ENCODE peak calls at places on chromosomes 7 and 10, in nine cellular contexts. Y, C, M, D, X, Z, J, P and S are unnamed samples.
A peak's percentile ranks its signal among the peaks of the same experiment; 100 is the strongest.

GRCh38 chr10:124913167-124913566 is 28.8 kb upstream of the ZRANB1 start:
- DNase-seq in Y (no peak), C (no peak), M (peak; percentile 1), D (no peak), X (no peak), Z (no peak), J (no peak), P (no peak), S (no peak)

GRCh38 chr7:1225462-1226154 is 7.1 kb upstream of the UNCX start:
- DNase-seq in Y (peak; percentile 32), C (peak; percentile 44), M (no peak), D (peak; percentile 95), X (peak; percentile 67), Z (peak; percentile 49), J (peak; percentile 26), P (peak; percentile 88), S (peak; percentile 60)

GRCh38 chr7:73827568-73828106 is 3.2 kb upstream of the CLDN4 start:
- DNase-seq in Y (no peak), C (no peak), M (no peak), D (peak; percentile 88), X (peak; percentile 86), Z (peak; percentile 88), J (no peak), P (no peak), S (no peak)

GRCh38 chr7:111765936-111766643 is 203.8 kb upstream of the IMMP2L start:
- DNase-seq in Y (peak; percentile 48), C (no peak), M (no peak), D (no peak), X (no peak), Z (no peak), J (no peak), P (no peak), S (no peak)

GRCh38 chr10:16891375-16892313 is 74.4 kb upstream of the RSU1 start:
- DNase-seq in Y (peak; percentile 84), C (no peak), M (no peak), D (peak; percentile 25), X (peak; percentile 86), Z (peak; percentile 52), J (peak; percentile 11), P (no peak), S (peak; percentile 70)

GRCh38 chr10:72637398-72637857 is 11.5 kb upstream of the MICU1 start:
- DNase-seq in Y (peak; percentile 71), C (peak; percentile 40), M (no peak), D (no peak), X (no peak), Z (no peak), J (no peak), P (peak; percentile 41), S (peak; percentile 58)

GRCh38 chr7:151925446-151926335 is 30.6 kb upstream of the GALNTL5 start:
- DNase-seq in Y (peak; percentile 32), C (no peak), M (no peak), D (peak; percentile 38), X (no peak), Z (no peak), J (no peak), P (peak; percentile 16), S (peak; percentile 33)

GRCh38 chr7:45147858-45148652 is 9.5 kb upstream of the RAMP3 start:
- DNase-seq in Y (no peak), C (no peak), M (no peak), D (no peak), X (peak; percentile 14), Z (no peak), J (no peak), P (no peak), S (no peak)

GRCh38 chr10:95300140-95300539 is 9.3 kb upstream of the PDLIM1 start:
- DNase-seq in Y (no peak), C (no peak), M (no peak), D (no peak), X (no peak), Z (no peak), J (no peak), P (no peak), S (no peak)

GRCh38 chr7:24827027-24827426 is 69.8 kb upstream of the GSDME start:
- DNase-seq in Y (no peak), C (no peak), M (no peak), D (no peak), X (no peak), Z (no peak), J (no peak), P (no peak), S (peak; percentile 47)

GRCh38 chr10:71010730-71011129 is 122.4 kb upstream of the PCBD1 start:
- DNase-seq in Y (no peak), C (no peak), M (no peak), D (no peak), X (no peak), Z (no peak), J (no peak), P (no peak), S (no peak)

GRCh38 chr7:77570330-77571011 is 33.4 kb downstream of the PTPN12 start:
- DNase-seq in Y (peak; percentile 89), C (peak; percentile 4), M (no peak), D (no peak), X (no peak), Z (no peak), J (no peak), P (no peak), S (no peak)

GRCh38 chr7:75729851-75730274 is 8.9 kb downstream of the HIP1 start:
- DNase-seq in Y (no peak), C (no peak), M (no peak), D (no peak), X (peak; percentile 37), Z (no peak), J (no peak), P (no peak), S (no peak)

GRCh38 chr7:31100445-31100844 is 48.3 kb downstream of the ADCYAP1R1 start:
- DNase-seq in Y (peak; percentile 7), C (no peak), M (no peak), D (peak; percentile 3), X (no peak), Z (no peak), J (no peak), P (no peak), S (no peak)

GRCh38 chr10:33136271-33136670 is 178.2 kb upstream of the ITGB1 start:
- DNase-seq in Y (no peak), C (no peak), M (no peak), D (no peak), X (no peak), Z (no peak), J (no peak), P (no peak), S (peak; percentile 45)

GRCh38 chr7:5417106-5418071 is 6.2 kb downstream of the TNRC18 start:
- DNase-seq in Y (no peak), C (no peak), M (no peak), D (no peak), X (peak; percentile 41), Z (peak; percentile 79), J (no peak), P (peak; percentile 6), S (no peak)

GRCh38 chr10:3714526-3714925 is 70.5 kb downstream of the KLF6 start:
- DNase-seq in Y (no peak), C (no peak), M (no peak), D (no peak), X (no peak), Z (no peak), J (no peak), P (no peak), S (no peak)

GRCh38 chr10:51047857-51048256 is 26.4 kb upstream of the PRKG1 start:
- DNase-seq in Y (peak; percentile 32), C (no peak), M (no peak), D (no peak), X (no peak), Z (no peak), J (no peak), P (no peak), S (no peak)
- TF ChIP-seq CTCF in Y (peak; percentile 24), C (no peak), M (no peak), D (peak; percentile 33), X (no peak), Z (peak; percentile 16), J (no peak), P (no peak), S (no peak)

DNA sequence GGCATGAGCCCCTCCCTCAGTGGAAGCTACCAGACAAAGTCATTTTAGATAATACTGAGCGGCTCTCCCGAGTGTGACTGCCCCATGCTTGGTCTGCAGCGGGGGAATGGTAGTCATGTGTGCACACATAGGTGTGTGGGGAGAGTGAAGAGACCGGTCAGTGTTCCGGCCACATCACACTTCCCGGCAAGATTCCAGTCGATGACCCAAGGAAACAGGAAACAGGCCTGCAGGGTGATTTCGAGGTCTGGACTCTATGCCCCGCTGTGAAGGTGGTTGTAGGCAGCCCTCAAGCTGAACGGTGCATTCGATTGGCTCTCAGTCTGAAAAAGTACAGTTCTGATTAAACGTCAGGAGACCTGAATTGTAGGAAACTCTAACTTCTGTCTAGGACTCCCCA is 73.2 kb downstream of the SYPL1 start:
- DNase-seq in Y (no peak), C (no peak), M (no peak), D (no peak), X (no peak), Z (no peak), J (no peak), P (no peak), S (no peak)
- TF ChIP-seq CTCF in Y (no peak), C (no peak), M (no peak), D (no peak), X (no peak), Z (no peak), J (no peak), P (no peak), S (no peak)

DNA sequence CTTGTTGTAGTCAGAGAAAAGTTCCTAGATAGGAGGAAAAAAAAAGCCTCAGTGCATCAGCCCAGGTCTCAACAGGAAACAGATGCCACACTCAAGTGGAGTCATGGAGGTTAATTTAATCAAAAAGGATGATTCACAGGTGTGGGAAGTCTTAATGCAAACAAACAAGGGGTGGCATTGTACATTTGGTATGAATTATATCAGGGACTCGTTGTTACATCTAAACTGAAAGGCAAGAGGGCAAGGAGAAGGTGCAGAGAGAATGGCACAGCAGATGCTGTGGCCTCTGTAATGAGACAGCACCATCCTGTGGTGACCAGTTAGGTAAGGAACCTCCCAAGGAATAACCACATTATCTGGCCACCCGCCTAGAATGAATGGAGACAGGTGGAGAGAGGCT is 133.7 kb downstream of the PTPRZ1 start:
- DNase-seq in Y (no peak), C (no peak), M (no peak), D (no peak), X (peak; percentile 33), Z (no peak), J (no peak), P (no peak), S (no peak)
- TF ChIP-seq CTCF in Y (no peak), C (no peak), M (no peak), D (no peak), X (peak; percentile 32), Z (no peak), J (no peak), P (no peak), S (no peak)

GRCh38 chr7:114021135-114021534 is 102.3 kb upstream of the PPP1R3A start:
- DNase-seq in Y (no peak), C (no peak), M (no peak), D (no peak), X (no peak), Z (no peak), J (no peak), P (no peak), S (no peak)

DNA sequence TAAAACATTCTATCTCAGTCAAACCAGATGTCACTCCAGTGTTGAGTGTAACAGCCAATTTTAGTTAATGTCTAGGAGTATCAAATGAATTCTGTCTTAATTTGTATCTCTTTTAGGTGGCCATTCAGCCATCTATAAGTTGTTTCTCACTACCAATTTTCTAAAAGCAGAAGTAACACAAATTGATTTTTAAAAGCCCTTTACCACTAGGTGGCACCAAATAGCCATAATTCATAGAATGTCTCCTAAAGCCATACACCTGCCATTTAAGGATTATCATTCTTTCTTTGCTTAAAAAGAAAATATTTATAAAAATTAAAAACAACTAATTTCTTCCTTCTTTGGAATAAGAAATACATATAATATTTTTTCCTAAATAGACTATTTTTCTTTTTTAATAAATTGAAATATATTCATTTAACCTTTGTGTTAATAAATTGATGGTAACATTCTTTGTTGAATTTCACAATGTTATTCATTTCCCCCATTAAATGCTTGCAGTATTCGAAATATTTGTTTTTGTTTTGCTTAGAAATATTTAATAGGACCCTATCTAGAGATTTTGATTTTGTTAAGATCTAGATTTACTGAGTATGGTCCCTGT is 107.8 kb upstream of the PPP1R3A start:
- DNase-seq in Y (peak; percentile 73), C (peak; percentile 13), M (no peak), D (peak; percentile 28), X (peak; percentile 86), Z (peak; percentile 87), J (no peak), P (peak; percentile 51), S (no peak)
- TF ChIP-seq CTCF in Y (peak; percentile 48), C (peak; percentile 44), M (peak; percentile 87), D (peak; percentile 86), X (peak; percentile 67), Z (peak; percentile 72), J (peak; percentile 84), P (peak; percentile 20), S (peak; percentile 64)